ENCODE peak calls at places on chromosomes 12 and 14, in seven cellular contexts. I is IMR-90, A is ovary, P is astrocyte, R is breast epithelium, C is upper lobe of right lung, S is right cardiac atrium. H is an unnamed sample.

GRCh38 chr12:108319277-108320234 is 19.6 kb downstream of the CMKLR1 start:
- DNase-seq in I (no peak), A (no peak), P (no peak), R (no peak), C (peak), S (no peak), H (no peak)

GRCh38 chr14:23321572-23322547 is 603 bp downstream of the PABPN1 start:
- DNase-seq in I (peak), A (no peak), P (peak), R (no peak), C (peak), S (peak), H (no peak)

GRCh38 chr14:53925201-53925766 is 31.3 kb downstream of the BMP4 start:
- DNase-seq in I (no peak), A (no peak), P (no peak), R (no peak), C (no peak), S (no peak), H (no peak)

GRCh38 chr12:4220489-4220888 is 53.1 kb upstream of the CCND2 start:
- DNase-seq in I (no peak), A (no peak), P (no peak), R (no peak), C (no peak), S (no peak), H (no peak)

GRCh38 chr12:6430124-6430989 is 14.4 kb upstream of the CD27 start:
- DNase-seq in I (peak), A (peak), P (peak), R (peak), C (peak), S (peak), H (peak)

GRCh38 chr12:31702047-31702446 is 26.8 kb downstream of the AMN1 start:
- DNase-seq in I (peak), A (no peak), P (peak), R (no peak), C (no peak), S (no peak), H (no peak)

GRCh38 chr12:118311666-118312065 is 61.0 kb downstream of the TAOK3 start:
- DNase-seq in I (no peak), A (no peak), P (no peak), R (no peak), C (no peak), S (no peak), H (no peak)

GRCh38 chr12:46370380-46370734 is 2.2 kb downstream of the SLC38A2 start:
- DNase-seq in I (no peak), A (no peak), P (no peak), R (no peak), C (no peak), S (no peak), H (no peak)

GRCh38 chr12:49294086-49294803 is 702 bp upstream of the PRPH start:
- DNase-seq in I (no peak), A (no peak), P (no peak), R (no peak), C (peak), S (no peak), H (no peak)

GRCh38 chr12:85951823-85952222 is 77.7 kb downstream of the NTS start:
- DNase-seq in I (peak), A (no peak), P (peak), R (no peak), C (no peak), S (no peak), H (no peak)

GRCh38 chr12:49200882-49201594 is 12.2 kb upstream of the TUBA1A start:
- DNase-seq in I (peak), A (no peak), P (peak), R (no peak), C (no peak), S (no peak), H (no peak)

GRCh38 chr14:102586420-102587119 is 5.9 kb upstream of the RCOR1 start:
- DNase-seq in I (peak), A (no peak), P (no peak), R (no peak), C (no peak), S (no peak), H (peak)

GRCh38 chr12:25130741-25131188 is 64.2 kb downstream of the DNAI7 start:
- DNase-seq in I (peak), A (no peak), P (peak), R (no peak), C (no peak), S (no peak), H (peak)

GRCh38 chr14:95510804-95511203 is 5.6 kb downstream of the SYNE3 start:
- DNase-seq in I (no peak), A (peak), P (no peak), R (no peak), C (no peak), S (no peak), H (no peak)

GRCh38 chr12:4214912-4215861 is 58.4 kb upstream of the CCND2 start:
- DNase-seq in I (no peak), A (no peak), P (no peak), R (peak), C (peak), S (peak), H (no peak)

GRCh38 chr12:5433081-5433839 is 1.4 kb downstream of the NTF3 start:
- DNase-seq in I (peak), A (peak), P (no peak), R (no peak), C (no peak), S (no peak), H (no peak)

GRCh38 chr12:57899010-57899662 is 42.2 kb upstream of the ATP23 start:
- DNase-seq in I (peak), A (peak), P (peak), R (peak), C (peak), S (peak), H (peak)

GRCh38 chr14:91127411-91127810 is 13.5 kb downstream of the DGLUCY start:
- DNase-seq in I (no peak), A (no peak), P (no peak), R (peak), C (peak), S (peak), H (no peak)

GRCh38 chr14:80609055-80609454 is 332.5 kb downstream of the CEP128 start:
- DNase-seq in I (no peak), A (no peak), P (no peak), R (no peak), C (no peak), S (no peak), H (no peak)

GRCh38 chr12:7497661-7498060 is 5.9 kb downstream of the CD163 start:
- DNase-seq in I (no peak), A (no peak), P (peak), R (no peak), C (no peak), S (no peak), H (no peak)

GRCh38 chr12:132004946-132005345 is 55.2 kb downstream of the EP400 start:
- DNase-seq in I (no peak), A (no peak), P (no peak), R (no peak), C (no peak), S (no peak), H (no peak)

GRCh38 chr12:49985981-49986380 is 13.2 kb downstream of the AQP6 start:
- DNase-seq in I (peak), A (no peak), P (peak), R (no peak), C (no peak), S (no peak), H (no peak)

GRCh38 chr12:55727643-55728184 is 1.1 kb downstream of the CD63 start:
- DNase-seq in I (peak), A (peak), P (no peak), R (no peak), C (peak), S (peak), H (no peak)

GRCh38 chr14:83556746-83557460 is 1973.0 kb upstream of the FLRT2 start:
- DNase-seq in I (peak), A (no peak), P (peak), R (no peak), C (no peak), S (no peak), H (peak)

GRCh38 chr12:112577473-112578334 is 159.0 kb downstream of the PTPN11 start:
- DNase-seq in I (no peak), A (no peak), P (no peak), R (peak), C (no peak), S (no peak), H (no peak)

GRCh38 chr14:60051690-60052324 is 39.9 kb upstream of the PCNX4 start:
- DNase-seq in I (peak), A (no peak), P (peak), R (no peak), C (no peak), S (no peak), H (no peak)

DNA sequence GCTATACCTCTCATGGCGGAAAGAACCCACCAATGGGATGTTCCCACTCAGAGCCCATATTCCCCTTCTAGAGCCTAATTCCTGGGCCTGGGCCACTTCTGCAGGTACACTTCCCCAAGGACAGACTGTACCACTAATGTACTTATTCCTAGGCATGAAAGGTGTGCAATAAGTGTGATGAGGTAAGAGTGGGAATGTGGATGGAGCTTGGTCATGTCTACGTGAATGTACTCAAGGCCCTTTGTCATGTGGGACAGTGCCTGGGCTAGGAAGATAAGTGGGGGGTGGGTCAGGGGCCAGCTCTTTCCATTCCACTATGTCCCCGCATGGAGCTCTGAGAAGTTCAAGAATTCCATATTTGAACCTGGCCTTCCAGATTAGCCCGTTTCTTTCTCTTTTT is 63.4 kb upstream of the FUT8 start:
- DNase-seq in I (no peak), A (no peak), P (no peak), R (no peak), C (no peak), S (no peak), H (no peak)
- H3K27ac ChIP-seq in I (no peak), A (no peak), P (no peak), R (no peak), C (peak), S (no peak), H (no peak)

GRCh38 chr14:64951291-64951690 is 8.7 kb upstream of the GPX2 start:
- DNase-seq in I (no peak), A (no peak), P (no peak), R (no peak), C (no peak), S (no peak), H (no peak)
- H3K27ac ChIP-seq in I (no peak), A (no peak), P (no peak), R (no peak), C (no peak), S (peak), H (no peak)

GRCh38 chr12:12070674-12071661 is at the start of gene BCL2L14:
- DNase-seq in I (no peak), A (no peak), P (peak), R (no peak), C (no peak), S (no peak), H (no peak)

GRCh38 chr12:12072064-12072760 is 1.5 kb downstream of the BCL2L14 start:
- DNase-seq in I (no peak), A (no peak), P (no peak), R (no peak), C (peak), S (no peak), H (no peak)

GRCh38 chr12:12064596-12064995 is 6.1 kb upstream of the BCL2L14 start:
- DNase-seq in I (no peak), A (no peak), P (no peak), R (no peak), C (no peak), S (no peak), H (no peak)

GRCh38 chr12:12070149-12070548 is 590 bp upstream of the BCL2L14 start:
- DNase-seq in I (no peak), A (no peak), P (no peak), R (no peak), C (no peak), S (no peak), H (no peak)
- H3K27ac ChIP-seq in I (no peak), A (no peak), P (no peak), R (no peak), C (no peak), S (no peak), H (no peak)

GRCh38 chr12:2240984-2241383 is 188.2 kb downstream of the CACNA1C start:
- DNase-seq in I (peak), A (no peak), P (no peak), R (no peak), C (no peak), S (no peak), H (no peak)

GRCh38 chr12:2239376-2240010 is 186.7 kb downstream of the CACNA1C start:
- DNase-seq in I (peak), A (peak), P (no peak), R (no peak), C (no peak), S (peak), H (no peak)

GRCh38 chr12:2236501-2237294 is 183.9 kb downstream of the CACNA1C start:
- DNase-seq in I (no peak), A (no peak), P (no peak), R (no peak), C (no peak), S (no peak), H (no peak)

GRCh38 chr12:2240390-2240789 is 187.6 kb downstream of the CACNA1C start:
- DNase-seq in I (no peak), A (no peak), P (no peak), R (no peak), C (no peak), S (no peak), H (no peak)

DNA sequence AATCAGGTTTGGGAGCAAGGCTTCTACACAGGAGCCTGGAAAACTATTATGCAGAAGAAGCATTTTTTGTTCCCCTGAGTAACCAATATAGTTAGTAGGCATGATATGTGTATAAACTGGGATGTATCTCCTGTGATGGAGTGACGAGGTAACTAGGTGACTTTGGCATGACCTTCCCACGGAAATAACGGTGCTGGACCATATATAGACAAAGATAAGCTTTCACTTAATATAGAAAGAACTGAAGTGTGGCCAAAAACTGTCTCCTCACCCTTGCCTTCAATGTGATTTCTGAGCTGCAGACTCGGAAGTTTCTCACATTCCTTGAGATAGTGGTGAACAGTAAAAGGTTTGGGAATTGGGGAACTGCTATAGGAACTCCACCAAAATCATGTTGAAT is 185.3 kb downstream of the CACNA1C start:
- DNase-seq in I (no peak), A (no peak), P (no peak), R (no peak), C (no peak), S (no peak), H (no peak)
- H3K27ac ChIP-seq in I (no peak), A (peak), P (no peak), R (no peak), C (no peak), S (peak), H (no peak)

GRCh38 chr14:28785096-28785952 is 18.7 kb downstream of the FOXG1 start:
- DNase-seq in I (peak), A (peak), P (no peak), R (no peak), C (no peak), S (no peak), H (no peak)

GRCh38 chr14:28779416-28779941 is 12.9 kb downstream of the FOXG1 start:
- DNase-seq in I (no peak), A (no peak), P (no peak), R (no peak), C (no peak), S (no peak), H (no peak)

GRCh38 chr14:28780843-28781503 is 14.4 kb downstream of the FOXG1 start:
- DNase-seq in I (no peak), A (no peak), P (no peak), R (no peak), C (no peak), S (no peak), H (no peak)

GRCh38 chr14:28784262-28785021 is 17.9 kb downstream of the FOXG1 start:
- DNase-seq in I (no peak), A (no peak), P (no peak), R (no peak), C (no peak), S (no peak), H (no peak)

GRCh38 chr14:28783593-28784143 is 17.1 kb downstream of the FOXG1 start:
- DNase-seq in I (no peak), A (no peak), P (no peak), R (no peak), C (no peak), S (no peak), H (no peak)
- H3K27ac ChIP-seq in I (no peak), A (no peak), P (no peak), R (no peak), C (no peak), S (no peak), H (no peak)

DNA sequence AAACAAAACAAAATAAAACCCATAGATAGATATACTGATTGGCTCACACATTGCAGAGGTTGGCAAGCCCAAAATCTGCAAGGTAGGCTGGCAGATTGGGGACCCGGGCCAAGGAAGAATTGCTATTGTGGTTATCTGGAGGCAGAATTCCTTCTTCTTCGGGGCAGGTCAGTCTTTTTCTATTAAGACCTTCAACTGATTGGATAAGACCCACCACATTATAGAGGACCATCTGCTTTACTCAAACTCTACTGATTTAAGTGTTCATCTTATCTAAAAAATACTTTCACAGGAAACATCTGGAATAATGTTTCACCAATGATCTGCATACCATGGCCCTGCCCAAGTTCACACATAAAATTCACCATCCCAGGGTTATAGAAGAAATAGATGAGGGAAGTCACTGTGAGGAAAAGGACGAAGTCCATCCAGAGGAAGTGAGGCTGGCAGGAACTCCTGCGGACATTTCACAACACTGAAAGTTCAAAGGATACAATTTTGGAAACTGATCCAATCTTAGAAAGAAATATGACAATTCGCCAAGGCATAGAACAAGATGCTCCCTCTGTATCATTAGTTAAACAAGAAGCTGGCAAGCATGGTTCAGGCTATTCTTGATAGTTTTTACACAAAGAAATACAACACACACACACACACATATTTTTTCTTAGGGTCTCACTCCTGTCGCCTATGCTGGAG is 127.6 kb upstream of the MED13L start:
- DNase-seq in I (no peak), A (peak), P (no peak), R (no peak), C (no peak), S (no peak), H (no peak)
- H3K27ac ChIP-seq in I (no peak), A (no peak), P (no peak), R (no peak), C (no peak), S (no peak), H (no peak)

GRCh38 chr12:53325539-53326061 is 4.2 kb upstream of the AAAS start:
- DNase-seq in I (no peak), A (peak), P (no peak), R (no peak), C (peak), S (peak), H (no peak)
- H3K27ac ChIP-seq in I (peak), A (peak), P (no peak), R (peak), C (peak), S (no peak), H (no peak)

GRCh38 chr14:74704656-74705055 is 8.2 kb downstream of the AREL1 start:
- DNase-seq in I (no peak), A (no peak), P (no peak), R (no peak), C (no peak), S (no peak), H (no peak)
- H3K27ac ChIP-seq in I (no peak), A (no peak), P (no peak), R (no peak), C (no peak), S (no peak), H (no peak)

GRCh38 chr12:116320839-116321238 is 43.3 kb upstream of the MED13L start:
- DNase-seq in I (peak), A (no peak), P (peak), R (no peak), C (no peak), S (no peak), H (no peak)

GRCh38 chr12:116317986-116318737 is 40.7 kb upstream of the MED13L start:
- DNase-seq in I (no peak), A (no peak), P (no peak), R (peak), C (peak), S (no peak), H (no peak)

GRCh38 chr12:116318738-116319050 is 41.2 kb upstream of the MED13L start:
- DNase-seq in I (no peak), A (no peak), P (no peak), R (peak), C (no peak), S (no peak), H (no peak)

GRCh38 chr12:116319316-116319715 is 41.8 kb upstream of the MED13L start:
- DNase-seq in I (peak), A (no peak), P (peak), R (no peak), C (no peak), S (no peak), H (no peak)

GRCh38 chr12:116319851-116320621 is 42.5 kb upstream of the MED13L start:
- DNase-seq in I (peak), A (peak), P (peak), R (peak), C (no peak), S (peak), H (peak)
- H3K27ac ChIP-seq in I (peak), A (peak), P (peak), R (peak), C (peak), S (no peak), H (peak)